ENCODE peak calls at places on chromosomes 16 and 17, in nine cellular contexts. One of them, this sample, is unnamed.

GRCh38 chr17:57545836-57546305 is 199.2 kb downstream of the CCDC182 start:
- DNase-seq in ELF-1: no peak
- DNase-seq in aorta: no peak
- DNase-seq in GM19239: no peak
- DNase-seq in uterus: no peak
- DNase-seq in astrocyte of the spinal cord: no peak
- DNase-seq in posterior cingulate gyrus: no peak
- DNase-seq in foreskin melanocyte: no peak
- DNase-seq in HS-5: no peak
- DNase-seq in this sample: no peak

GRCh38 chr17:45313927-45314760 is 2.7 kb downstream of the MAP3K14 start:
- DNase-seq in HS-5: no peak
- DNase-seq in GM19239: no peak
- DNase-seq in foreskin melanocyte: no peak
- DNase-seq in aorta: no peak
- DNase-seq in posterior cingulate gyrus: no peak
- DNase-seq in uterus: no peak
- DNase-seq in ELF-1: no peak
- DNase-seq in astrocyte of the spinal cord: no peak
- DNase-seq in this sample: no peak

GRCh38 chr16:76335187-76335974 is 58.2 kb downstream of the CNTNAP4 start:
- DNase-seq in HS-5: no peak
- DNase-seq in GM19239: no peak
- DNase-seq in foreskin melanocyte: no peak
- DNase-seq in aorta: no peak
- DNase-seq in ELF-1: no peak
- DNase-seq in uterus: no peak
- DNase-seq in astrocyte of the spinal cord: no peak
- DNase-seq in posterior cingulate gyrus: no peak
- DNase-seq in this sample: no peak

GRCh38 chr17:77107506-77108433 is 33.0 kb upstream of the SEC14L1 start:
- DNase-seq in aorta: no peak
- DNase-seq in HS-5: no peak
- DNase-seq in posterior cingulate gyrus: no peak
- DNase-seq in uterus: peak
- DNase-seq in GM19239: no peak
- DNase-seq in foreskin melanocyte: no peak
- DNase-seq in astrocyte of the spinal cord: no peak
- DNase-seq in ELF-1: no peak
- DNase-seq in this sample: no peak

GRCh38 chr17:37884516-37884915 is 39.7 kb upstream of the TBC1D3K start:
- DNase-seq in astrocyte of the spinal cord: no peak
- DNase-seq in HS-5: no peak
- DNase-seq in aorta: no peak
- DNase-seq in foreskin melanocyte: no peak
- DNase-seq in uterus: no peak
- DNase-seq in ELF-1: no peak
- DNase-seq in posterior cingulate gyrus: no peak
- DNase-seq in GM19239: no peak
- DNase-seq in this sample: no peak

GRCh38 chr17:80228477-80228876 is 8.2 kb downstream of the SLC26A11 start:
- DNase-seq in uterus: no peak
- DNase-seq in ELF-1: no peak
- DNase-seq in GM19239: no peak
- DNase-seq in posterior cingulate gyrus: no peak
- DNase-seq in HS-5: no peak
- DNase-seq in aorta: no peak
- DNase-seq in astrocyte of the spinal cord: no peak
- DNase-seq in foreskin melanocyte: no peak
- DNase-seq in this sample: no peak

GRCh38 chr16:78465730-78466129 is 366.3 kb downstream of the WWOX start:
- DNase-seq in ELF-1: no peak
- DNase-seq in GM19239: no peak
- DNase-seq in foreskin melanocyte: no peak
- DNase-seq in posterior cingulate gyrus: no peak
- DNase-seq in aorta: no peak
- DNase-seq in astrocyte of the spinal cord: no peak
- DNase-seq in uterus: no peak
- DNase-seq in HS-5: no peak
- DNase-seq in this sample: no peak

GRCh38 chr17:83119987-83120864 is 40.8 kb downstream of the METRNL start:
- DNase-seq in astrocyte of the spinal cord: no peak
- DNase-seq in uterus: no peak
- DNase-seq in HS-5: no peak
- DNase-seq in ELF-1: peak
- DNase-seq in aorta: peak
- DNase-seq in foreskin melanocyte: no peak
- DNase-seq in GM19239: peak
- DNase-seq in posterior cingulate gyrus: peak
- DNase-seq in this sample: no peak

GRCh38 chr16:57299719-57300386 is 15.4 kb upstream of the PLLP start:
- DNase-seq in posterior cingulate gyrus: peak
- DNase-seq in uterus: peak
- DNase-seq in GM19239: peak
- DNase-seq in astrocyte of the spinal cord: peak
- DNase-seq in foreskin melanocyte: peak
- DNase-seq in aorta: peak
- DNase-seq in ELF-1: peak
- DNase-seq in HS-5: peak
- DNase-seq in this sample: peak

GRCh38 chr17:74130276-74130675 is 73.2 kb upstream of the RPL38 start:
- DNase-seq in aorta: no peak
- DNase-seq in posterior cingulate gyrus: no peak
- DNase-seq in astrocyte of the spinal cord: no peak
- DNase-seq in ELF-1: no peak
- DNase-seq in HS-5: no peak
- DNase-seq in GM19239: no peak
- DNase-seq in foreskin melanocyte: no peak
- DNase-seq in uterus: no peak
- DNase-seq in this sample: no peak

GRCh38 chr17:80189611-80190010 is 19.8 kb downstream of the CARD14 start:
- DNase-seq in aorta: no peak
- DNase-seq in ELF-1: no peak
- DNase-seq in uterus: no peak
- DNase-seq in astrocyte of the spinal cord: no peak
- DNase-seq in posterior cingulate gyrus: no peak
- DNase-seq in HS-5: no peak
- DNase-seq in foreskin melanocyte: no peak
- DNase-seq in GM19239: no peak
- DNase-seq in this sample: no peak

GRCh38 chr17:73189417-73190099 is 3.3 kb upstream of the COG1 start:
- DNase-seq in ELF-1: peak
- DNase-seq in foreskin melanocyte: no peak
- DNase-seq in HS-5: no peak
- DNase-seq in GM19239: no peak
- DNase-seq in posterior cingulate gyrus: no peak
- DNase-seq in aorta: peak
- DNase-seq in astrocyte of the spinal cord: peak
- DNase-seq in uterus: no peak
- DNase-seq in this sample: no peak

GRCh38 chr16:68744744-68745280 is 7.7 kb downstream of the CDH1 start:
- DNase-seq in uterus: no peak
- DNase-seq in HS-5: no peak
- DNase-seq in posterior cingulate gyrus: no peak
- DNase-seq in GM19239: no peak
- DNase-seq in foreskin melanocyte: no peak
- DNase-seq in aorta: no peak
- DNase-seq in ELF-1: peak
- DNase-seq in astrocyte of the spinal cord: no peak
- DNase-seq in this sample: no peak

GRCh38 chr16:47081113-47081512 is 62.6 kb downstream of the NETO2 start:
- DNase-seq in aorta: no peak
- DNase-seq in uterus: no peak
- DNase-seq in ELF-1: no peak
- DNase-seq in HS-5: no peak
- DNase-seq in foreskin melanocyte: no peak
- DNase-seq in posterior cingulate gyrus: no peak
- DNase-seq in GM19239: no peak
- DNase-seq in astrocyte of the spinal cord: no peak
- DNase-seq in this sample: no peak

GRCh38 chr16:49453983-49454382 is 80.4 kb downstream of the C16orf78 start:
- DNase-seq in GM19239: no peak
- DNase-seq in uterus: peak
- DNase-seq in astrocyte of the spinal cord: no peak
- DNase-seq in HS-5: no peak
- DNase-seq in foreskin melanocyte: no peak
- DNase-seq in ELF-1: no peak
- DNase-seq in posterior cingulate gyrus: no peak
- DNase-seq in aorta: peak
- DNase-seq in this sample: no peak

GRCh38 chr17:62724398-62725146 is 83.5 kb downstream of the MARCHF10 start:
- DNase-seq in HS-5: no peak
- DNase-seq in ELF-1: no peak
- DNase-seq in aorta: no peak
- DNase-seq in uterus: no peak
- DNase-seq in astrocyte of the spinal cord: no peak
- DNase-seq in GM19239: peak
- DNase-seq in posterior cingulate gyrus: peak
- DNase-seq in foreskin melanocyte: no peak
- DNase-seq in this sample: no peak

GRCh38 chr17:9456265-9456664 is 119.4 kb downstream of the STX8 start:
- DNase-seq in aorta: no peak
- DNase-seq in posterior cingulate gyrus: no peak
- DNase-seq in uterus: peak
- DNase-seq in ELF-1: no peak
- DNase-seq in foreskin melanocyte: no peak
- DNase-seq in astrocyte of the spinal cord: no peak
- DNase-seq in GM19239: peak
- DNase-seq in HS-5: no peak
- DNase-seq in this sample: no peak

GRCh38 chr16:79664407-79664806 is 63.9 kb upstream of the MAF start:
- DNase-seq in foreskin melanocyte: no peak
- DNase-seq in astrocyte of the spinal cord: no peak
- DNase-seq in aorta: no peak
- DNase-seq in GM19239: no peak
- DNase-seq in uterus: no peak
- DNase-seq in posterior cingulate gyrus: no peak
- DNase-seq in ELF-1: no peak
- DNase-seq in HS-5: no peak
- DNase-seq in this sample: no peak

GRCh38 chr17:9273334-9274118 is 252.2 kb downstream of the NTN1 start:
- DNase-seq in GM19239: no peak
- DNase-seq in foreskin melanocyte: no peak
- DNase-seq in HS-5: no peak
- DNase-seq in uterus: peak
- DNase-seq in ELF-1: no peak
- DNase-seq in aorta: no peak
- DNase-seq in posterior cingulate gyrus: no peak
- DNase-seq in astrocyte of the spinal cord: no peak
- DNase-seq in this sample: no peak

GRCh38 chr16:24858219-24859041 is 12.7 kb downstream of the SLC5A11 start:
- DNase-seq in astrocyte of the spinal cord: peak
- DNase-seq in HS-5: no peak
- DNase-seq in GM19239: peak
- DNase-seq in ELF-1: peak
- DNase-seq in foreskin melanocyte: no peak
- DNase-seq in uterus: no peak
- DNase-seq in aorta: peak
- DNase-seq in posterior cingulate gyrus: no peak
- DNase-seq in this sample: peak

GRCh38 chr16:6331770-6332169 is 1000.9 kb upstream of the RBFOX1 start:
- DNase-seq in uterus: no peak
- DNase-seq in aorta: no peak
- DNase-seq in ELF-1: no peak
- DNase-seq in HS-5: no peak
- DNase-seq in foreskin melanocyte: no peak
- DNase-seq in GM19239: no peak
- DNase-seq in astrocyte of the spinal cord: no peak
- DNase-seq in posterior cingulate gyrus: no peak
- DNase-seq in this sample: no peak

GRCh38 chr17:50584749-50585148 is 24.2 kb downstream of the CACNA1G start:
- DNase-seq in GM19239: no peak
- DNase-seq in ELF-1: no peak
- DNase-seq in HS-5: no peak
- DNase-seq in aorta: no peak
- DNase-seq in uterus: no peak
- DNase-seq in foreskin melanocyte: no peak
- DNase-seq in astrocyte of the spinal cord: no peak
- DNase-seq in posterior cingulate gyrus: no peak
- DNase-seq in this sample: no peak

GRCh38 chr16:80299416-80299815 is 241.4 kb upstream of the DYNLRB2 start:
- DNase-seq in astrocyte of the spinal cord: no peak
- DNase-seq in ELF-1: no peak
- DNase-seq in aorta: no peak
- DNase-seq in posterior cingulate gyrus: no peak
- DNase-seq in GM19239: no peak
- DNase-seq in uterus: no peak
- DNase-seq in HS-5: no peak
- DNase-seq in foreskin melanocyte: no peak
- DNase-seq in this sample: no peak

GRCh38 chr16:21628772-21629171 is 23.6 kb downstream of the IGSF6 start:
- DNase-seq in uterus: no peak
- DNase-seq in ELF-1: no peak
- DNase-seq in GM19239: no peak
- DNase-seq in foreskin melanocyte: no peak
- DNase-seq in posterior cingulate gyrus: no peak
- DNase-seq in HS-5: no peak
- DNase-seq in astrocyte of the spinal cord: no peak
- DNase-seq in aorta: no peak
- DNase-seq in this sample: no peak

GRCh38 chr16:69741519-69741918 is 13.2 kb downstream of the NOB1 start:
- DNase-seq in GM19239: no peak
- DNase-seq in posterior cingulate gyrus: no peak
- DNase-seq in aorta: no peak
- DNase-seq in uterus: no peak
- DNase-seq in ELF-1: no peak
- DNase-seq in astrocyte of the spinal cord: peak
- DNase-seq in foreskin melanocyte: no peak
- DNase-seq in HS-5: no peak
- DNase-seq in this sample: no peak

GRCh38 chr17:17793378-17794214 is 43.2 kb downstream of the SREBF1 start:
- DNase-seq in aorta: no peak
- DNase-seq in GM19239: no peak
- DNase-seq in foreskin melanocyte: no peak
- DNase-seq in HS-5: no peak
- DNase-seq in uterus: no peak
- DNase-seq in astrocyte of the spinal cord: no peak
- DNase-seq in ELF-1: no peak
- DNase-seq in posterior cingulate gyrus: no peak
- DNase-seq in this sample: no peak

GRCh38 chr17:61579961-61580360 is 11.1 kb downstream of the NACA2 start:
- DNase-seq in ELF-1: peak
- DNase-seq in aorta: no peak
- DNase-seq in GM19239: no peak
- DNase-seq in foreskin melanocyte: no peak
- DNase-seq in astrocyte of the spinal cord: no peak
- DNase-seq in posterior cingulate gyrus: no peak
- DNase-seq in uterus: no peak
- DNase-seq in HS-5: no peak
- DNase-seq in this sample: no peak

GRCh38 chr16:79993810-79994209 is 393.3 kb upstream of the MAF start:
- DNase-seq in ELF-1: no peak
- DNase-seq in GM19239: no peak
- DNase-seq in foreskin melanocyte: no peak
- DNase-seq in HS-5: no peak
- DNase-seq in uterus: no peak
- DNase-seq in astrocyte of the spinal cord: no peak
- DNase-seq in aorta: no peak
- DNase-seq in posterior cingulate gyrus: no peak
- DNase-seq in this sample: no peak

GRCh38 chr17:83078378-83079339 is 750 bp upstream of the METRNL start:
- DNase-seq in posterior cingulate gyrus: no peak
- DNase-seq in HS-5: no peak
- DNase-seq in foreskin melanocyte: no peak
- DNase-seq in GM19239: no peak
- DNase-seq in ELF-1: no peak
- DNase-seq in uterus: no peak
- DNase-seq in astrocyte of the spinal cord: no peak
- DNase-seq in aorta: no peak
- DNase-seq in this sample: no peak

GRCh38 chr17:58324409-58325288 is 3.9 kb downstream of the TSPOAP1 start:
- DNase-seq in aorta: peak
- DNase-seq in HS-5: no peak
- DNase-seq in ELF-1: peak
- DNase-seq in astrocyte of the spinal cord: no peak
- DNase-seq in foreskin melanocyte: no peak
- DNase-seq in GM19239: no peak
- DNase-seq in posterior cingulate gyrus: no peak
- DNase-seq in uterus: no peak
- DNase-seq in this sample: no peak

GRCh38 chr16:2985893-2986355 is 5.7 kb upstream of the PKMYT1 start:
- DNase-seq in HS-5: no peak
- DNase-seq in posterior cingulate gyrus: no peak
- DNase-seq in ELF-1: no peak
- DNase-seq in aorta: no peak
- DNase-seq in astrocyte of the spinal cord: no peak
- DNase-seq in GM19239: no peak
- DNase-seq in foreskin melanocyte: no peak
- DNase-seq in uterus: no peak
- DNase-seq in this sample: no peak